ENCODE peak calls at places on chromosomes 1 and 21, in five cellular contexts. C is AG20443; T is left colon; I is foreskin fibroblast; G is activated CD4-positive, CD25-positive, alpha-beta regulatory T cell. U is an unnamed sample.

GRCh38 chr21:34908424-34909055 is 140.6 kb downstream of the RUNX1 start:
- DNase-seq in I (no peak), G (no peak), C (peak; percentile 31), T (peak; percentile 45), U (peak; percentile 94)

GRCh38 chr1:51956528-51957509 is 33.7 kb downstream of the RAB3B start:
- DNase-seq in G (no peak), T (no peak), I (no peak), C (peak; percentile 72), U (no peak)

GRCh38 chr1:61116421-61116820 is 34.1 kb downstream of the NFIA start:
- DNase-seq in G (no peak), T (no peak), C (no peak), I (no peak), U (no peak)

GRCh38 chr1:89589515-89589914 is 43.4 kb upstream of the LRRC8C start:
- DNase-seq in T (no peak), G (no peak), C (no peak), I (peak; percentile 33), U (no peak)

GRCh38 chr21:41762753-41763152 is 4.1 kb downstream of the RIPK4 start:
- DNase-seq in G (no peak), I (no peak), C (no peak), T (no peak), U (no peak)

GRCh38 chr1:184395370-184395769 is 8.5 kb downstream of the C1orf21 start:
- DNase-seq in T (no peak), C (no peak), G (no peak), I (no peak), U (no peak)

GRCh38 chr1:229272164-229273158 is 1.6 kb downstream of the RAB4A start:
- DNase-seq in C (no peak), T (no peak), G (no peak), I (peak; percentile 18), U (no peak)

GRCh38 chr1:42172394-42173133 is 8.0 kb upstream of the GUCA2A start:
- DNase-seq in T (peak; percentile 66), C (no peak), G (no peak), I (no peak), U (no peak)

GRCh38 chr1:4962836-4963235 is 308.4 kb downstream of the AJAP1 start:
- DNase-seq in I (no peak), C (no peak), T (no peak), G (no peak), U (no peak)

GRCh38 chr1:88311907-88312306 is 372.2 kb upstream of the PKN2 start:
- DNase-seq in T (peak; percentile 24), C (no peak), I (no peak), G (no peak), U (no peak)

GRCh38 chr1:2639203-2639602 is 6.4 kb upstream of the MMEL1 start:
- DNase-seq in C (no peak), G (no peak), T (no peak), I (no peak), U (no peak)

GRCh38 chr1:235127774-235128452 is 724 bp downstream of the TOMM20 start:
- DNase-seq in I (no peak), G (no peak), C (no peak), T (no peak), U (no peak)

GRCh38 chr1:36772837-36773495 is 261.3 kb downstream of the GRIK3 start:
- DNase-seq in I (no peak), C (no peak), G (no peak), T (no peak), U (no peak)

GRCh38 chr1:218164930-218165686 is 120.0 kb upstream of the RRP15 start:
- DNase-seq in T (peak; percentile 25), C (peak; percentile 33), I (peak; percentile 10), G (no peak), U (no peak)

GRCh38 chr1:99661780-99662179 is 15.9 kb downstream of the PALMD start:
- DNase-seq in I (no peak), T (no peak), G (no peak), C (no peak), U (no peak)

GRCh38 chr1:54850737-54851136 is 36.3 kb downstream of the DHCR24 start:
- DNase-seq in T (no peak), I (peak; percentile 62), G (no peak), C (peak; percentile 95), U (no peak)

GRCh38 chr1:230972855-230973271 is 5.8 kb downstream of the TTC13 start:
- DNase-seq in C (peak; percentile 20), G (no peak), I (no peak), T (no peak), U (peak; percentile 39)

GRCh38 chr1:42128499-42128898 is 24.7 kb upstream of the GUCA2B start:
- DNase-seq in G (no peak), C (no peak), I (no peak), T (no peak), U (no peak)

GRCh38 chr1:178609015-178609414 is 96.1 kb downstream of the TEX35 start:
- DNase-seq in G (no peak), T (no peak), C (peak; percentile 58), I (peak; percentile 64), U (no peak)

GRCh38 chr21:16211339-16212303 is 481.8 kb downstream of the USP25 start:
- DNase-seq in T (no peak), G (no peak), I (peak; percentile 31), C (no peak), U (no peak)

GRCh38 chr21:27149034-27149433 is 182.1 kb upstream of the ADAMTS5 start:
- DNase-seq in T (no peak), G (no peak), C (peak; percentile 59), I (peak; percentile 45), U (no peak)

GRCh38 chr1:98502937-98503336 is 158.6 kb upstream of the SNX7 start:
- DNase-seq in C (no peak), T (no peak), I (no peak), G (no peak), U (no peak)